ENCODE peak calls at places on chromosomes 16 and 17, in six cellular contexts. H is fibroblast of mammary gland, A is BJ, C is BE2C, Y is esophagus muscularis mucosa, I is mammary epithelial cell. Q is an unnamed sample.

GRCh38 chr16:77069929-77070328 is 121.1 kb upstream of the MON1B start:
- DNase-seq in H (no peak), A (no peak), C (no peak), Y (no peak), I (no peak), Q (no peak)

GRCh38 chr16:70700101-70701020 is 14.5 kb upstream of the MTSS2 start:
- DNase-seq in H (no peak), A (no peak), C (no peak), Y (no peak), I (peak), Q (no peak)

GRCh38 chr17:5506307-5506706 is 19.9 kb downstream of the MIS12 start:
- DNase-seq in H (no peak), A (no peak), C (no peak), Y (no peak), I (no peak), Q (no peak)

GRCh38 chr16:81478294-81478693 is 33.7 kb downstream of the CMIP start:
- DNase-seq in H (no peak), A (no peak), C (no peak), Y (no peak), I (no peak), Q (no peak)

GRCh38 chr17:35291802-35292201 is 48.9 kb downstream of the SLFN5 start:
- DNase-seq in H (peak), A (peak), C (no peak), Y (no peak), I (peak), Q (peak)

GRCh38 chr17:50689956-50690886 is 17.5 kb downstream of the ANKRD40 start:
- DNase-seq in H (no peak), A (no peak), C (peak), Y (no peak), I (peak), Q (no peak)

GRCh38 chr17:60823520-60823919 is 145.9 kb downstream of the BCAS3 start:
- DNase-seq in H (no peak), A (no peak), C (no peak), Y (no peak), I (no peak), Q (no peak)

GRCh38 chr16:14549789-14550153 is 80.3 kb downstream of the PARN start:
- DNase-seq in H (no peak), A (no peak), C (no peak), Y (no peak), I (no peak), Q (no peak)

GRCh38 chr16:11151156-11151904 is 104.7 kb downstream of the SOCS1 start:
- DNase-seq in H (no peak), A (no peak), C (peak), Y (no peak), I (no peak), Q (no peak)

GRCh38 chr17:37259030-37259735 is 116.6 kb upstream of the C17orf78 start:
- DNase-seq in H (peak), A (no peak), C (no peak), Y (no peak), I (peak), Q (no peak)

GRCh38 chr17:14033166-14033565 is 36.1 kb upstream of the COX10 start:
- DNase-seq in H (no peak), A (no peak), C (no peak), Y (no peak), I (no peak), Q (no peak)

GRCh38 chr17:56982312-56982711 is 4.4 kb downstream of the SCPEP1 start:
- DNase-seq in H (no peak), A (no peak), C (no peak), Y (no peak), I (peak), Q (no peak)

GRCh38 chr17:62637809-62638208 is 10.3 kb downstream of the MRC2 start:
- DNase-seq in H (no peak), A (no peak), C (no peak), Y (no peak), I (no peak), Q (no peak)

GRCh38 chr17:9291912-9292562 is 270.7 kb downstream of the NTN1 start:
- DNase-seq in H (peak), A (no peak), C (peak), Y (no peak), I (no peak), Q (no peak)

GRCh38 chr17:15341966-15342365 is 569 bp upstream of the TEKT3 start:
- DNase-seq in H (no peak), A (no peak), C (no peak), Y (no peak), I (no peak), Q (no peak)
- H3K4me3 ChIP-seq in H (peak), A (no peak), C (peak), Y (peak), I (no peak), Q (no peak)

GRCh38 chr16:48385272-48385953 is at the start of gene SIAH1:
- DNase-seq in H (peak), A (no peak), C (peak), Y (no peak), I (peak), Q (no peak)
- TF ChIP-seq CTCF in H (no peak), A (no peak), C (no peak), Y (no peak), I (no peak), Q (no peak)

DNA sequence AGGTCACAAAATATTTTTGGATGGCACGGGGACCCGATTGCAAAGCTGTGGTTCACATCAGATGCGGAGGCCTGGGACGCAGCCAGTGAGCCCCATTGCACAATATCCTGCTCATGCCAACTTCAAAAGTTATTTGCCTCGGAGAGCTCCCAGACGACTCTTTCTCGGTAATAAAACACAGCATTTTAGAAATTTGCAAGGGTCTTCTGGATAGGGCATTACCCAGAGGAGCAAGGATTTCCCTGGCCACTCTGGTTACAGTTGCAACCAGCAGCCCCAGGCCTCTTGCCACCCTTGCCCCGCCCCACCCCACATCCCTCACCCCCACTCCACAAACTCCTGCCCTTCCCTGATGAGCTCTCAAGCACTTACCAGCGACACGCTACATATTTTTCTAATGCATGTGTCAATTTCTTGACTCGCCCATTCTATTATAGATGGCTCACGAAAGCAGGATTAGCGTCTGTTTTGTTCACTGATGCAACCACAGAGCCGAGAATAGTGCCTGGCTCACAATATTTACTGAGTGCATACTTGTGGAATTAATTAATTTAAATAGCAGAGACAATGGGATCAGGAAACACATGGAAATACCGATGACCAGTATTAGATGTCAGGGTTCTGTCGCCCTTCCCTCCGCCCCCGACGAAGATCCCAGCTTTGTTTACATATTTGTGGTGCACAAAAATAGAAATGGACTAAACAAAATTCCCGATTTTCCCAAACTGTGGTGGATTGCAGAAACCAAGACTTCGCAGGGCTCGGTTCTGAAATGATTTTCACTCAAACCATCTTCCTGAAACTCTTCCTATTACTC is 62.4 kb downstream of the ADCY9 start:
- DNase-seq in H (peak), A (peak), C (no peak), Y (peak), I (peak), Q (peak)
- H3K4me3 ChIP-seq in H (peak), A (peak), C (no peak), Y (peak), I (no peak), Q (peak)

GRCh38 chr17:45317113-45317820 is 447 bp upstream of the MAP3K14 start:
- DNase-seq in H (peak), A (peak), C (peak), Y (peak), I (peak), Q (peak)
- TF ChIP-seq CTCF in H (no peak), A (peak), C (peak), Y (no peak), I (no peak), Q (no peak)

GRCh38 chr16:68200120-68200783 is 35.7 kb downstream of the ESRP2 start:
- DNase-seq in H (peak), A (no peak), C (no peak), Y (no peak), I (peak), Q (no peak)

GRCh38 chr16:68194263-68194662 is 41.7 kb downstream of the ESRP2 start:
- DNase-seq in H (no peak), A (no peak), C (no peak), Y (no peak), I (no peak), Q (no peak)

GRCh38 chr16:68197250-68197649 is 38.7 kb downstream of the ESRP2 start:
- DNase-seq in H (peak), A (peak), C (no peak), Y (no peak), I (peak), Q (no peak)
- H3K4me3 ChIP-seq in H (no peak), A (no peak), C (no peak), Y (no peak), I (no peak), Q (no peak)